ENCODE peak calls at places on chromosome X, in eight cellular contexts. W is epithelial cell of proximal tubule, I is GM12865, L is choroid plexus epithelial cell, J is upper lobe of right lung, E is HFF-Myc, Q is astrocyte of the spinal cord, R is osteocyte. Y is an unnamed sample.

GRCh38 chrX:121356850-121357171 is 309.4 kb downstream of the GLUD2 start:
- DNase-seq in L (no peak), I (no peak), Q (no peak), R (no peak), E (no peak), W (no peak), J (no peak), Y (no peak)

GRCh38 chrX:150844016-150844415 is 54.5 kb downstream of the CD99L2 start:
- DNase-seq in W (peak; percentile 2), L (no peak), Q (no peak), I (no peak), E (no peak), J (no peak), R (no peak), Y (no peak)

GRCh38 chrX:103215037-103215767 is at the start of gene BEX4:
- DNase-seq in J (peak; percentile 91), I (peak; percentile 68), Q (peak; percentile 61), L (peak; percentile 64), E (peak; percentile 29), R (peak; percentile 91), W (no peak), Y (peak; percentile 12)

GRCh38 chrX:112083624-112084326 is 1.2 kb upstream of the TRPC5 start:
- DNase-seq in W (no peak), L (no peak), J (no peak), R (no peak), Q (no peak), E (no peak), I (no peak), Y (no peak)

GRCh38 chrX:140439455-140439854 is 65.4 kb downstream of the SOX3 start:
- DNase-seq in J (peak; percentile 68), I (no peak), W (no peak), Q (peak; percentile 25), E (no peak), R (no peak), L (no peak), Y (no peak)

GRCh38 chrX:35890699-35891098 is 28.8 kb upstream of the CFAP47 start:
- DNase-seq in R (no peak), I (peak; percentile 21), J (peak; percentile 44), Q (peak; percentile 28), L (peak; percentile 58), E (no peak), W (no peak), Y (no peak)

GRCh38 chrX:27915617-27916016 is 65.6 kb downstream of the DCAF8L1 start:
- DNase-seq in J (no peak), W (no peak), R (no peak), I (peak; percentile 1), Q (no peak), L (peak; percentile 50), E (peak; percentile 25), Y (peak; percentile 0)

GRCh38 chrX:65690057-65690855 is 22.8 kb downstream of the MSN start:
- DNase-seq in J (no peak), I (no peak), L (peak; percentile 50), Q (peak; percentile 68), W (peak; percentile 79), R (no peak), E (no peak), Y (peak; percentile 76)

GRCh38 chrX:12360389-12360788 is 222.1 kb downstream of the FRMPD4 start:
- DNase-seq in I (no peak), Q (peak; percentile 45), J (no peak), W (peak; percentile 6), L (peak; percentile 16), E (no peak), R (no peak), Y (peak; percentile 58)

GRCh38 chrX:43693602-43694406 is 37.7 kb downstream of the MAOA start:
- DNase-seq in R (no peak), Q (peak; percentile 41), L (peak; percentile 47), E (no peak), J (peak; percentile 48), W (no peak), I (no peak), Y (no peak)

GRCh38 chrX:96843566-96843965 is 40.1 kb upstream of the RPA4 start:
- DNase-seq in L (peak; percentile 50), J (no peak), W (no peak), R (no peak), I (no peak), Q (no peak), E (no peak), Y (no peak)

GRCh38 chrX:101190736-101191135 is 28.9 kb upstream of the DRP2 start:
- DNase-seq in R (no peak), Q (no peak), I (no peak), L (no peak), J (no peak), W (no peak), E (no peak), Y (no peak)

GRCh38 chrX:74579597-74580209 is 34.7 kb downstream of the RLIM start:
- DNase-seq in Q (peak; percentile 49), W (peak; percentile 19), L (peak; percentile 56), J (no peak), E (peak; percentile 21), R (no peak), I (no peak), Y (no peak)

GRCh38 chrX:69387559-69388487 is 116.3 kb upstream of the NALF2 start:
- DNase-seq in I (peak; percentile 31), Q (peak; percentile 1), W (no peak), J (peak; percentile 61), E (no peak), L (peak; percentile 53), R (peak; percentile 80), Y (peak; percentile 5)

GRCh38 chrX:43589735-43590515 is 66.2 kb upstream of the MAOA start:
- DNase-seq in W (peak; percentile 40), J (no peak), L (peak; percentile 79), Q (peak; percentile 3), R (no peak), E (no peak), I (no peak), Y (no peak)

GRCh38 chrX:119008122-119008744 is 33.8 kb downstream of the LONRF3 start:
- DNase-seq in I (peak; percentile 20), Q (peak; percentile 23), L (peak; percentile 55), E (peak; percentile 12), R (no peak), W (no peak), J (no peak), Y (no peak)

GRCh38 chrX:132292753-132293152 is 73.5 kb upstream of the RAP2C start:
- DNase-seq in L (peak; percentile 75), E (peak; percentile 16), W (no peak), I (peak; percentile 58), Q (peak; percentile 52), J (no peak), R (no peak), Y (peak; percentile 31)

GRCh38 chrX:107823456-107823855 is 2.2 kb upstream of the MID2 start:
- DNase-seq in J (no peak), E (no peak), W (no peak), L (peak; percentile 91), I (no peak), Q (peak; percentile 49), R (no peak), Y (peak; percentile 55)

GRCh38 chrX:53440631-53441517 is 6.7 kb upstream of the HSD17B10 start:
- DNase-seq in E (no peak), W (no peak), Q (peak; percentile 58), L (peak; percentile 24), R (no peak), I (no peak), J (peak; percentile 75), Y (peak; percentile 9)

DNA sequence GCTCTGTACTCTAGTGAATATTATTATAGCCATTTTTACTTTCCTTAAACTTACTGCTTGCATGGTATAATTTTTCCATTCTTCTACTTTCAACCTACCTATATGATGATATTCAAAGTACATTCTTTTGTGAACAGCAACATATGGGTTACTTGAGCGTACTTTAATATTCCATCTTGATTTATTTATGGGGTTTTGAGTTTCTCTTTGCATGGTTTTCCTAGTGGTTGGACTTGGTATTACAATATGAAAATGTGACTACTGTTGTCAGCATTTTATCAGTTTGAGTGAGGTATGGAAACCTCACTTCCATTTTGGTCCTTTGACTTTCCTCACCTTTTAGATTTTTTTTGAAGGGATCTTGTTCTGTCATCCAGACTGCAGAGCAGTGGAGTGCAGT is 35.9 kb downstream of the ADGRG4 start:
- DNase-seq in L (peak; percentile 12), R (no peak), I (peak; percentile 2), W (no peak), J (no peak), Q (no peak), E (no peak), Y (no peak)
- TF ChIP-seq CTCF in L (no peak), R (peak; percentile 14), I (peak; percentile 26), W (peak; percentile 29), J (no peak), Q (peak; percentile 28), E (no peak), Y (peak; percentile 66)

GRCh38 chrX:16666541-16666940 is 16.6 kb downstream of the S100G start:
- DNase-seq in E (no peak), I (no peak), R (no peak), L (peak; percentile 35), W (no peak), J (no peak), Q (peak; percentile 64), Y (peak; percentile 29)

GRCh38 chrX:16664626-16665025 is 14.7 kb downstream of the S100G start:
- DNase-seq in L (no peak), Q (no peak), J (no peak), I (no peak), R (no peak), W (no peak), E (no peak), Y (no peak)

GRCh38 chrX:16662402-16662801 is 12.4 kb downstream of the S100G start:
- DNase-seq in I (no peak), J (no peak), R (no peak), L (no peak), W (no peak), Q (no peak), E (no peak), Y (no peak)

GRCh38 chrX:16665089-16665488 is 15.1 kb downstream of the S100G start:
- DNase-seq in I (no peak), L (peak; percentile 75), Q (peak; percentile 63), E (peak; percentile 55), W (no peak), R (no peak), J (no peak), Y (peak; percentile 46)

GRCh38 chrX:16664059-16664458 is 14.1 kb downstream of the S100G start:
- DNase-seq in E (no peak), Q (peak; percentile 40), J (no peak), L (peak; percentile 37), I (no peak), R (no peak), W (no peak), Y (peak; percentile 26)
- TF ChIP-seq CTCF in E (no peak), Q (peak; percentile 17), J (no peak), L (peak; percentile 26), I (no peak), R (peak; percentile 48), W (no peak), Y (peak; percentile 47)

DNA sequence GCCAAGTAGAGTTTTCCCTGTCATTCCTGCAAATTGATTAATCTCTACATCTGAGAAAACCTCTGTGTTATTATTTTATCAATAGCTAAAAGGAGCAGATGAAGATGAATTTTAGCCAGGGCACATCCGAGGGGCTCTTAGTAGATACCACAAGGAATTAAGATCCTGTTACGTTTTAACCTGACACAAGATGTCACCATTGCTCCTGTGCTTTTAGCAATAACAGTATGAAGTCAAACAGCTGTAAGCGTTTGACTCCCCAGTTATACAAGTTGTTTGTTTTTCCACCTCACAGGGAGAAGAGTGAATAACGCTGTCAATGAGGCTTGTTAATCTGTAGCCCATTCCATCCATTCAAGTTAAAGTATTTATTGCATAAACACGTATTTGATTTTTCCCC is 76.0 kb upstream of the AP1S2 start:
- DNase-seq in R (no peak), Q (peak; percentile 62), W (no peak), E (no peak), J (no peak), I (peak; percentile 31), L (peak; percentile 54), Y (no peak)
- TF ChIP-seq CTCF in R (peak; percentile 64), Q (peak; percentile 24), W (peak; percentile 50), E (peak; percentile 18), J (no peak), I (peak; percentile 9), L (peak; percentile 30), Y (peak; percentile 61)

GRCh38 chrX:73267979-73268378 is 53.3 kb upstream of the NAP1L2 start:
- DNase-seq in Q (no peak), R (no peak), I (no peak), W (no peak), L (no peak), E (no peak), J (no peak), Y (no peak)
- TF ChIP-seq CTCF in Q (no peak), R (no peak), I (no peak), W (no peak), L (no peak), E (no peak), J (no peak), Y (no peak)